ENCODE peak calls at places on chromosomes 6 and 20, in four cellular contexts. Q, T, X and V are unnamed samples.

GRCh38 chr6:106316376-106316769 is 9.2 kb downstream of the ATG5 start:
- DNase-seq in Q (no peak), T (no peak), X (no peak), V (no peak)

GRCh38 chr20:58271596-58272460 is 37.7 kb upstream of the RAB22A start:
- DNase-seq in T (no peak), Q (no peak), X (no peak), V (no peak)

GRCh38 chr20:59138114-59138602 is 25.5 kb upstream of the ZNF831 start:
- DNase-seq in Q (no peak), T (no peak), X (no peak), V (no peak)

GRCh38 chr6:160081398-160081797 is 40.2 kb upstream of the SLC22A1 start:
- DNase-seq in T (no peak), X (no peak), Q (no peak), V (no peak)

GRCh38 chr6:45896783-45897441 is 118.7 kb downstream of the CLIC5 start:
- DNase-seq in T (no peak), Q (peak; percentile 11), X (no peak), V (no peak)

GRCh38 chr6:140079328-140079727 is 704.9 kb upstream of the CITED2 start:
- DNase-seq in Q (peak; percentile 81), X (no peak), T (peak; percentile 15), V (no peak)

GRCh38 chr6:18507561-18507960 is 120.4 kb downstream of the RNF144B start:
- DNase-seq in X (no peak), T (no peak), Q (no peak), V (no peak)

GRCh38 chr6:145498425-145498824 is 236.9 kb downstream of the EPM2A start:
- DNase-seq in Q (no peak), X (no peak), T (no peak), V (no peak)

GRCh38 chr6:3956054-3956453 is 106.9 kb downstream of the FAM50B start:
- DNase-seq in Q (no peak), X (no peak), T (no peak), V (no peak)

GRCh38 chr20:18721716-18722115 is 91.9 kb upstream of the SCP2D1 start:
- DNase-seq in X (no peak), T (no peak), Q (no peak), V (no peak)

GRCh38 chr6:89145461-89145961 is 344 bp upstream of the PM20D2 start:
- DNase-seq in T (no peak), Q (peak; percentile 49), X (peak; percentile 2), V (no peak)

GRCh38 chr6:7241709-7242645 is 71.0 kb downstream of the SSR1 start:
- DNase-seq in T (no peak), Q (peak; percentile 41), X (peak; percentile 27), V (no peak)

GRCh38 chr6:34969662-34970265 is 80.7 kb downstream of the ANKS1A start:
- DNase-seq in Q (peak; percentile 43), X (no peak), T (no peak), V (no peak)

GRCh38 chr20:1997483-1998192 is 3.8 kb upstream of the PDYN start:
- DNase-seq in X (no peak), T (no peak), Q (no peak), V (no peak)

GRCh38 chr20:34536798-34537394 is 20.7 kb downstream of the DYNLRB1 start:
- DNase-seq in Q (peak; percentile 31), T (no peak), X (peak; percentile 65), V (no peak)

GRCh38 chr6:112038268-112038667 is 15.6 kb upstream of the CCN6 start:
- DNase-seq in T (no peak), X (no peak), Q (peak; percentile 34), V (no peak)

GRCh38 chr6:122871079-122871478 is 82.0 kb downstream of the SMPDL3A start:
- DNase-seq in X (peak; percentile 5), Q (no peak), T (no peak), V (no peak)

DNA sequence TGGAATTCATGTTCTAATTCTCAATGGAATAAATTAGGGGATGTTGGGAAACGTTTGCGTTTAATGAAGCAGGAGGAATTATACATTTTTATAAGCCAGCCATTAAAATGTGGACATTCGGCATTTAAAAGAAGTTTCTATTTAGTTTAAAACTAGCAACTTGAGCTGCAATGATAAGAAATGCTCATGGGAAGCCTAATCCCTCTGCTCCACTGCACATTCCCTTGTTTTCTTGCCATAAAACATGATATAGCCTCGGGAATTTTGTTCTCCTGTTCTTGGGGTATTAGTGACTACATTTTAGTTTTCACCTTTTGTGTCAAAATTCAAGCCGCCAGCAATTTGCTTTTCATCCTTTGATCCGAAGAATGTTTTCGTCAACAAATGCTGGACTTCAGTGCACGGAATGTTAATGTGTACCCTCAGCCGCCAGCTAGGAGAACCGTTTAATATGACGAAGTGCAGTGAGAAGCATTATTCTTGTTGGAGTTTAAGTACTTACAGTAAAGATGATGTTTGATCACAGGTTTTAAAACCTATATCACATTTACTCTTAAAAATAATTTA is 137.9 kb downstream of the HIVEP1 start:
- DNase-seq in X (no peak), T (no peak), Q (no peak), V (no peak)
- H3K4me2 ChIP-seq in X (no peak overlapping the region), T (no peak overlapping the region), Q (no peak overlapping the region), V (no peak overlapping the region)

GRCh38 chr20:62539646-62540045 is 63.9 kb upstream of the GATA5 start:
- DNase-seq in T (no peak), Q (no peak), X (no peak), V (no peak)
- H3K4me2 ChIP-seq in T (no peak overlapping the region), Q (no peak overlapping the region), X (no peak overlapping the region), V (no peak overlapping the region)

DNA sequence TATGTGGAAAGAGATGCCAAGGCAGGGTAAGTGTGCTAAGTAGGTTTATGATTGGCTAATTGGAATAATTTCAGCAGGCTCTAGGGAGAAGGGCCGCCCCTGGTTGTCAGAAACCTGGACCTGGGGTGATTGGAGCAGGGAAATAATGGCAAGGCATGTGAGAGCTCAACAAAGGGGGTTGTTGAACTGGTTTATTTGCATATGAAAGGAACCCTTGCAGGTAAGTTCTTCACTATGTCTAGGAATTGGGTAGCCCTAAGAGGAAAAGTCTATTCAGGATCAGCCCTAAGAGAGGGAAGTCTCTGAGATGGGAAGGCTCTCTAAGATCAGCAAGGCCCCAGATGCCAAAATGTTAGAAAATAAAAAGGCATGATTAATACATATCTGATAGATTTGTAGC is 175.4 kb upstream of the PRND start:
- DNase-seq in Q (no peak), X (no peak), T (no peak), V (no peak)
- H3K4me2 ChIP-seq in Q (no peak overlapping the region), X (no peak overlapping the region), T (peak overlapping the region; percentile 57), V (peak overlapping the region; percentile 56)

DNA sequence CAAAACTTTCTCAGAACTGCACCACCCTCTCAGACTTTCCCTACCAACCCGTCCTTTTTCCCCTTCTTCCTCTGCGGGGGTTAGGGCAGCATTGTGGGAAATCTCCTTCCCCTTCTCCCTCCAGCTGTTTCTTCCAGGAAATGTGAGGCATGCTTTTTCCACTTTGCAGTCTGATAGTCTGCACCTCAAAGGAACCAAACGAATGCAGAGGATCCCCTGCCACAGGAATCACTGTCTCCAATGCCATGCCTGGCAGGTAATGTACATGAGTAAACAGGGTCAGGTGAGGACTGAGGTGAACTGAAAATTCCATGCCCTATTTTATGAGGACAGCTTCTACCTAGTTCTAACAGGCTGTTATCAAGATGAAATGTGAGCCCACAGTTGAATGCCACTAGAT is 218.4 kb downstream of the BCAS1 start:
- DNase-seq in T (no peak), Q (no peak), X (no peak), V (no peak)
- H3K4me2 ChIP-seq in T (no peak overlapping the region), Q (no peak overlapping the region), X (no peak overlapping the region), V (no peak overlapping the region)

DNA sequence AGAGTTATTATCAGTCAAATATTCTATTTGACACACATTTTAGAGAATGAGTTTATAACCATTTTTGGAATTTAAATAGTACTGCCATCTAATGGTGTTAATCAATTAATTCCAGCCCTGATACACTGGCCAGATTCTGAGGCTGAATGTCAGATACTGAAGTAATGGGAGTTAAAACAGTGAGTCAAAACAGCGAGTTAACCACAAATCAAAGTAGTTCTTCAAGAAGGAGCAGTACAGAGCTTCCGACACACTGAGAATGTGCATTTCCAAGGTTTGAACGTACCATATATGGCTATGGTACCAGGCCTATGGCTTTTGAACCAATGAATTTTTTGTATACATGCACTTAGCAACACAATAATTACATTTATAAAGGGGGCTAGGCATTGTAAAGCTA is 11.3 kb upstream of the CEP43 start:
- DNase-seq in X (no peak), Q (no peak), T (no peak), V (no peak)
- H3K4me2 ChIP-seq in X (no peak overlapping the region), Q (no peak overlapping the region), T (no peak overlapping the region), V (no peak overlapping the region)

GRCh38 chr20:63416109-63416430 is 54.9 kb upstream of the CHRNA4 start:
- DNase-seq in Q (no peak), X (no peak), T (no peak), V (no peak)

GRCh38 chr20:63415418-63416108 is 54.4 kb upstream of the CHRNA4 start:
- DNase-seq in T (no peak), X (no peak), Q (no peak), V (no peak)

GRCh38 chr20:63417213-63418120 is 55.0 kb downstream of the KCNQ2 start:
- DNase-seq in T (no peak), Q (no peak), X (peak; percentile 29), V (no peak)

GRCh38 chr20:63414720-63415417 is 53.7 kb upstream of the CHRNA4 start:
- DNase-seq in Q (no peak), X (no peak), T (no peak), V (no peak)

DNA sequence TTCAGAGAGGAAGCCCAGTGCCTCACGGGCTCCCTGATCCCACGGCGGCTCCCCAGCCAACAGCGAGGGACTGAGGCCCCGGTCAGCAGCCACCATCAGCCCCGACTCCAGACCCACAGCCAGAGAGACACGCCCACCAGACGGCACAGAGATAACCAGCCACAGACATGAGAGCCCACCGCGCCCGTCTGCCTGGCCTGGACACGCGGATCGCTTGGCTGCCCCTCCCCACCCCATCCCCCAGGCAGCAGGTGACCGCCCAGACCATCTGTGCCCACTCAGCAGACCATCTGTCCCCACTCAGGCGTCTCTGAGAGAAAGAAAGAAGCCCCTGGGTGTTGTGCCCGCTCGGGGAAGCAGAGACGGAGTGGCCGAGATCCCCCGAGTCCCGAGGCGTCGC is 55.5 kb upstream of the CHRNA4 start:
- DNase-seq in Q (no peak), T (no peak), X (no peak), V (no peak)
- H3K4me2 ChIP-seq in Q (no peak overlapping the region), T (no peak overlapping the region), X (no peak overlapping the region), V (no peak overlapping the region)

GRCh38 chr6:14711056-14711703 is 534.7 kb upstream of the JARID2 start:
- DNase-seq in Q (peak; percentile 86), T (peak; percentile 82), X (peak; percentile 40), V (no peak)

GRCh38 chr6:14713966-14714631 is 531.8 kb upstream of the JARID2 start:
- DNase-seq in X (no peak), T (peak; percentile 47), Q (no peak), V (no peak)

GRCh38 chr6:14711704-14712397 is 534.0 kb upstream of the JARID2 start:
- DNase-seq in X (no peak), T (no peak), Q (no peak), V (no peak)

GRCh38 chr6:14713561-14713960 is 532.3 kb upstream of the JARID2 start:
- DNase-seq in T (no peak), Q (no peak), X (no peak), V (no peak)

DNA sequence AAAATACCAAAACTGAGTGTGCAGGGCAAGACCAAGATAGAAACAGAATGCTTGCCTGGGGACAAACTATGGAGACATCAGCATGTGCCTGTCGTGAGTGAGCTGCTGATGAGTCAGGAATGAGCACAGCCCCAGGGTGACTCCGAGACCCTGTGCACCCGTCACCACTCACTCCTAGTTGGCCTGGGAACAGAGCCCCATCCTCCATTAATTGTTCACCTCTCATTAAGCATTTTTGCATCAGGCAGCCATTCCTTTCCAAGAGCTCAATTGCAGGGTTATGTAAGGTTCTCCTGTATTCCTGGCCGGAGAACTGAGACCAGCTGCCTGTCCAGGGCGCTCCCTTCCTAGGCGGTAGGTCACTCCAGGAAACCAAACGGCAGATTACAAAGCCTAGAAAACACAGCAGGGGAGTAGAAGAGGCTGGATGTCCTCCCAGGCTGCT is 532.8 kb upstream of the JARID2 start:
- DNase-seq in T (peak; percentile 92), Q (peak; percentile 93), X (no peak), V (no peak)
- H3K4me2 ChIP-seq in T (peak overlapping the region; percentile 68), Q (no peak overlapping the region), X (no peak overlapping the region), V (peak overlapping the region; percentile 44)